ENCODE peak calls at places on chromosome 10, in nine cellular contexts. D, F, A, P, U, C, Z, V and G are unnamed samples.

GRCh38 chr10:44307691-44308090 is 77.2 kb downstream of the CXCL12 start:
- DNase-seq in D (no peak), F (no peak), A (no peak), P (no peak), U (no peak), C (no peak), Z (no peak), V (no peak), G (no peak)

GRCh38 chr10:102726274-102726673 is 11.8 kb downstream of the SFXN2 start:
- DNase-seq in D (no peak), F (no peak), A (no peak), P (peak), U (no peak), C (no peak), Z (no peak), V (no peak), G (no peak)

GRCh38 chr10:70575486-70575873 is 27.1 kb downstream of the PRF1 start:
- DNase-seq in D (no peak), F (no peak), A (peak), P (no peak), U (no peak), C (no peak), Z (no peak), V (no peak), G (no peak)

GRCh38 chr10:119538632-119539358 is 3.7 kb downstream of the RGS10 start:
- DNase-seq in D (no peak), F (no peak), A (no peak), P (no peak), U (no peak), C (peak), Z (no peak), V (no peak), G (no peak)

GRCh38 chr10:72311667-72312066 is 37.9 kb downstream of the DDIT4 start:
- DNase-seq in D (no peak), F (no peak), A (no peak), P (no peak), U (no peak), C (no peak), Z (no peak), V (no peak), G (no peak)

GRCh38 chr10:34866848-34867247 is 51.8 kb upstream of the PARD3 start:
- DNase-seq in D (no peak), F (no peak), A (no peak), P (no peak), U (no peak), C (no peak), Z (no peak), V (no peak), G (no peak)

GRCh38 chr10:3699896-3700295 is 85.1 kb downstream of the KLF6 start:
- DNase-seq in D (no peak), F (no peak), A (no peak), P (no peak), U (no peak), C (no peak), Z (no peak), V (no peak), G (no peak)

GRCh38 chr10:62491597-62491996 is 117.4 kb downstream of the ZNF365 start:
- DNase-seq in D (no peak), F (no peak), A (peak), P (no peak), U (no peak), C (peak), Z (no peak), V (no peak), G (no peak)

GRCh38 chr10:46541017-46541661 is 15.3 kb downstream of the GPRIN2 start:
- DNase-seq in D (no peak), F (no peak), A (no peak), P (peak), U (no peak), C (no peak), Z (peak), V (peak), G (peak)

GRCh38 chr10:23021430-23021829 is 73.9 kb upstream of the MSRB2 start:
- DNase-seq in D (no peak), F (no peak), A (no peak), P (no peak), U (no peak), C (no peak), Z (no peak), V (no peak), G (no peak)

GRCh38 chr10:61621538-61622150 is 41.1 kb upstream of the CABCOCO1 start:
- DNase-seq in D (no peak), F (no peak), A (no peak), P (no peak), U (no peak), C (peak), Z (no peak), V (peak), G (no peak)

GRCh38 chr10:2119316-2119715 is 382.0 kb upstream of the ADARB2 start:
- DNase-seq in D (no peak), F (no peak), A (peak), P (no peak), U (no peak), C (peak), Z (no peak), V (no peak), G (no peak)

GRCh38 chr10:2619472-2619871 is 447.9 kb upstream of the PFKP start:
- DNase-seq in D (no peak), F (no peak), A (no peak), P (no peak), U (no peak), C (peak), Z (no peak), V (peak), G (no peak)

GRCh38 chr10:70908426-70909296 is 20.3 kb upstream of the PCBD1 start:
- DNase-seq in D (no peak), F (no peak), A (no peak), P (no peak), U (no peak), C (no peak), Z (peak), V (no peak), G (no peak)

GRCh38 chr10:58919927-58920654 is 256.4 kb upstream of the PHYHIPL start:
- DNase-seq in D (no peak), F (no peak), A (peak), P (no peak), U (no peak), C (peak), Z (no peak), V (no peak), G (no peak)

GRCh38 chr10:121681171-121681752 is 83.0 kb upstream of the FGFR2 start:
- DNase-seq in D (no peak), F (no peak), A (no peak), P (no peak), U (no peak), C (no peak), Z (no peak), V (no peak), G (no peak)

GRCh38 chr10:4688620-4689019 is 137.4 kb upstream of the AKR1E2 start:
- DNase-seq in D (no peak), F (no peak), A (no peak), P (no peak), U (no peak), C (no peak), Z (no peak), V (no peak), G (no peak)

GRCh38 chr10:76950354-76950753 is 687.3 kb downstream of the KCNMA1 start:
- DNase-seq in D (no peak), F (no peak), A (no peak), P (no peak), U (no peak), C (no peak), Z (no peak), V (no peak), G (no peak)

GRCh38 chr10:123135415-123136141 is at the start of gene HMX3:
- DNase-seq in D (no peak), F (peak), A (peak), P (peak), U (no peak), C (no peak), Z (no peak), V (no peak), G (no peak)

GRCh38 chr10:75695994-75696393 is 264.6 kb downstream of the LRMDA start:
- DNase-seq in D (no peak), F (no peak), A (no peak), P (no peak), U (no peak), C (no peak), Z (no peak), V (no peak), G (no peak)

GRCh38 chr10:96721207-96721572 is 876 bp upstream of the PIK3AP1 start:
- DNase-seq in D (no peak), F (no peak), A (no peak), P (no peak), U (no peak), C (no peak), Z (no peak), V (no peak), G (no peak)

GRCh38 chr10:22988581-22989360 is 60.9 kb downstream of the ARMC3 start:
- DNase-seq in D (peak), F (no peak), A (peak), P (peak), U (peak), C (peak), Z (no peak), V (peak), G (peak)

DNA sequence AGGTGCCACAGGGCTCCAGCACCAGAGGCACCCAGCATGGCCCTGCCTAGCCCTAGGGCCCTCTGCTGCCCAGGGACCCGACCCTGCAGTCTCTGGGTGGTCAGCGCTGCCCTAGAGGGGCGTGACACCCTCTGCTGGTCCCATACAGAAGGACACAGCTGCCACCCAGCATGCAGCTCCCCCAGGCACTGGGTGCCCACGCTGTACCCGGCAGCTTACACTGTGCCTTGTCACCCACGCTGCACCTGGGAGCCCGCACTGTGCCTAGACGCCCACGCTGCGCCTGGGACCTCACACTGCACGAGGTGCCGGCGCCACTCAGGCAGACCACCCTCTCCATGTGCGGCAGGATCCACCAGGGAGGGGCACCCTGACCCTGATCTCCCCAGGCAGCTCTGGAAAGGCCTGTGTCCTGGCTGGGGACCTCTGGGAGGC is 55.2 kb downstream of the PWWP2B start:
- DNase-seq in D (no peak), F (no peak), A (no peak), P (no peak), U (no peak), C (no peak), Z (peak), V (no peak), G (no peak)
- TF ChIP-seq CTCF in D (peak), F (peak), A (peak), P (no peak), U (peak), C (no peak), Z (peak), V (peak), G (no peak)

GRCh38 chr10:98582363-98582762 is 135.6 kb upstream of the HPS1 start:
- DNase-seq in D (no peak), F (no peak), A (peak), P (no peak), U (no peak), C (no peak), Z (no peak), V (no peak), G (no peak)

GRCh38 chr10:98572594-98572993 is 125.9 kb upstream of the HPS1 start:
- DNase-seq in D (no peak), F (no peak), A (no peak), P (no peak), U (no peak), C (no peak), Z (no peak), V (no peak), G (no peak)

GRCh38 chr10:98577168-98577567 is 130.4 kb upstream of the HPS1 start:
- DNase-seq in D (no peak), F (no peak), A (no peak), P (no peak), U (no peak), C (peak), Z (no peak), V (no peak), G (no peak)

GRCh38 chr10:98576096-98576495 is 129.4 kb upstream of the HPS1 start:
- DNase-seq in D (no peak), F (no peak), A (no peak), P (no peak), U (no peak), C (no peak), Z (no peak), V (no peak), G (no peak)

DNA sequence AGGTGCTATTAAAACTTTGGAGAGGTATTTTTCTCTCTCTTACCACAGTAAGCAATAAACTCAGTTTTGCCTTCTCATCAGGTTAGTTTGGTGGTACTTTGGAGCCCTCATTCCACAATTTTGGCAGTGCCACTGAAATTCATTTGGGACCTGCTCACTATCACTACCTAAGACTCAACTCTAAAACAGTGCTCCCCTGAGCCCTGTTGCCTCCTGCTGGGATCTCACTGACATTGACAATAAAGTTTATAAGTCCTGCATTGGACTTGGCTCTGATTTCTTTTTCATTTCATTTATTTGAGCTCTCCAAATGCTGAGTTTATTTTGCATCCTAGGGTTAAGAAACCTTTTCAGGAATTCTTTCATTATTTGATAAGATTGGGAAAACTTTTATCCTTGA is 130.8 kb upstream of the HPS1 start:
- DNase-seq in D (no peak), F (no peak), A (no peak), P (no peak), U (no peak), C (no peak), Z (no peak), V (no peak), G (no peak)
- TF ChIP-seq CTCF in D (no peak), F (no peak), A (no peak), P (no peak), U (no peak), C (peak), Z (no peak), V (no peak), G (no peak)

GRCh38 chr10:28250358-28250757 is 52.5 kb downstream of the MPP7 start:
- DNase-seq in D (no peak), F (no peak), A (no peak), P (no peak), U (no peak), C (no peak), Z (no peak), V (no peak), G (no peak)

GRCh38 chr10:28253174-28253783 is 49.6 kb downstream of the MPP7 start:
- DNase-seq in D (no peak), F (no peak), A (no peak), P (no peak), U (no peak), C (no peak), Z (no peak), V (no peak), G (no peak)

GRCh38 chr10:28248092-28248491 is 54.8 kb downstream of the MPP7 start:
- DNase-seq in D (peak), F (no peak), A (peak), P (no peak), U (peak), C (no peak), Z (peak), V (no peak), G (peak)

GRCh38 chr10:28249512-28249911 is 53.4 kb downstream of the MPP7 start:
- DNase-seq in D (no peak), F (no peak), A (no peak), P (no peak), U (no peak), C (no peak), Z (no peak), V (no peak), G (no peak)

GRCh38 chr10:28250782-28251181 is 52.1 kb downstream of the MPP7 start:
- DNase-seq in D (no peak), F (no peak), A (peak), P (peak), U (no peak), C (peak), Z (no peak), V (no peak), G (no peak)
- TF ChIP-seq CTCF in D (peak), F (peak), A (peak), P (no peak), U (peak), C (peak), Z (peak), V (peak), G (peak)

DNA sequence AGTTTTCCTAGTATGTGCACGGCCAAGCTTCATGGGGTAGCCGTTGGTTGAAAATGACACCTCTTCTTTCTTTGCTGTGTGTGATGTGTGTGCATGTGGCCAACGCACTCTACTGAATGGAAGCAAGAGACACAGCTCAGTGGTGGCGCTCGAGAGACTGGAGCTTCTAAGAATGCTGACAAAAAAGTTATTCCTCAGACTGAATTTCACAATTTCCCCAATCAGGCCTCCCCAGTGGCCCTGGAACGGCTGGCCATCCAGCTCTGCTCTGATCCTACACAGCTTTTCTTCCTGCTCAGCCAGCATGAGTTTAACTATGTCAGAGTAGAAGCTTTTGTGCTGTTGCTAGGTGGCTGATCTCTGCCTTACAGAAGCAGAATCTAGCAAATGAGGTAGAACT is 186.7 kb upstream of the PLXDC2 start:
- DNase-seq in D (peak), F (no peak), A (no peak), P (no peak), U (peak), C (no peak), Z (peak), V (peak), G (no peak)
- TF ChIP-seq CTCF in D (peak), F (peak), A (no peak), P (no peak), U (no peak), C (no peak), Z (peak), V (no peak), G (no peak)

DNA sequence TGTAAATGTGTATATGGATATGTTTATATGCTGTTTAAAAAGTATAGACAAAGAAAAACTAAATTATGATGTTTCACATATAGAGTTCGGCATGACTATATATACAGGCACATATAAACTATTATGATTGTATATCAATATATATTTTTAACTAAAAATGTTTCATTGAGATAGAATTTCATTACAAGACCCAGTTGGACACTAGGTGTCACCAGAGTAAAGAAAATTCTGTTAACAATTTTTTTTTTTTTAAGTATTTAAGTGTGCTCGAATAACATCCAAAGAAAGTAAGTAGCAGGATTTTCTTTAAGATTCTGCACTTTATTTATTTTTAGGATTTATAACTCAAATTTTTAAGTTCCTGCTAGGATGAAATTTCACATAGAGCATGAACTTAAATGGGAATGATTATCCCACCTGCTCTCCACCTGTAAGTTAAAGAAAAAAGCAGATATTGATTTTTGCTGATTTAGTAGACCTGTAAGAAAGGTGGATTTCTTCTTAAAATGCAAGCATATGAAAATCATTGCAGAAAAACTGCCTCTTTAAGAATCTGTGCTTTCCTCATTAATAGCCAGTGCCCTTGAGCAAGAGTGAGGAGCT is 961.5 kb downstream of the PCDH15 start:
- DNase-seq in D (no peak), F (no peak), A (peak), P (no peak), U (no peak), C (peak), Z (no peak), V (no peak), G (no peak)
- TF ChIP-seq CTCF in D (peak), F (peak), A (peak), P (no peak), U (no peak), C (peak), Z (peak), V (peak), G (no peak)

GRCh38 chr10:78896169-78896931 is 172.4 kb upstream of the ZMIZ1 start:
- DNase-seq in D (no peak), F (no peak), A (no peak), P (no peak), U (no peak), C (no peak), Z (no peak), V (no peak), G (no peak)
- TF ChIP-seq CTCF in D (no peak), F (no peak), A (no peak), P (no peak), U (no peak), C (no peak), Z (no peak), V (no peak), G (no peak)

DNA sequence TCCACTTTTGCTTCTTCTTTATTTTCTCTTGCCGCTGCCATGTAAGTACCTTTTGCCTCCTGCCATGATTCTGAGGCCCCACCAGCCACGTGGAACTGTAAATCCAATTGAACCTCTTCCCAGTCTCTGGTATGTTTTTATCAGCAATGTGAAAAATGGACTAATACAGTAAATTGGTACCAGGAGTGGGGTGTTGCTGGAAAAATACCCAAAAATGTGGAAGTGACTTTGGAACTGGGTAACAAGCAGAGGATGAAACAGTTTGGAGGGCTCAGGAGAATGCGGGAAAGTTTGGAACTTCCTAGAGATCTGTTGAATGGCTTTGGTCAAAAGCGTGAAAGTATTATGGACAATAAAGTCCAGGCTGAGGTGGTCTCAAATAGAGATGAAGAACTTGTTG is 670.3 kb upstream of the ZWINT start:
- DNase-seq in D (no peak), F (no peak), A (no peak), P (no peak), U (no peak), C (no peak), Z (no peak), V (no peak), G (no peak)
- TF ChIP-seq CTCF in D (no peak), F (no peak), A (no peak), P (no peak), U (no peak), C (no peak), Z (no peak), V (no peak), G (no peak)

GRCh38 chr10:6769704-6770417 is 189.8 kb upstream of the PRKCQ start:
- DNase-seq in D (no peak), F (no peak), A (no peak), P (peak), U (no peak), C (no peak), Z (no peak), V (no peak), G (no peak)
- TF ChIP-seq CTCF in D (no peak), F (no peak), A (no peak), P (no peak), U (no peak), C (no peak), Z (no peak), V (no peak), G (no peak)